ENCODE peak calls at places on chromosomes 7 and 10, in five cellular contexts. X is adrenal gland, V is HCT116, B is vagina, Z is thyroid gland. H is an unnamed sample.

GRCh38 chr10:112296908-112297331 is 13.7 kb downstream of the TECTB start:
- DNase-seq in Z (no peak), B (no peak), X (no peak), V (no peak), H (no peak)

GRCh38 chr10:14603539-14604102 is 171.1 kb downstream of the FAM107B start:
- DNase-seq in X (no peak), Z (peak; percentile 18), B (no peak), V (no peak), H (no peak)

GRCh38 chr7:157493017-157493416 is 156.2 kb downstream of the DNAJB6 start:
- DNase-seq in V (no peak), Z (no peak), X (no peak), B (no peak), H (no peak)

GRCh38 chr10:45151467-45152214 is 150.9 kb downstream of the ZNF22 start:
- DNase-seq in B (no peak), V (no peak), X (no peak), Z (no peak), H (no peak)

GRCh38 chr10:69681436-69681835 is 51.4 kb downstream of the FAM241B start:
- DNase-seq in Z (no peak), V (no peak), B (no peak), X (no peak), H (no peak)

GRCh38 chr7:27346531-27347260 is 104.1 kb downstream of the EVX1 start:
- DNase-seq in V (peak; percentile 12), B (peak; percentile 91), X (peak; percentile 75), Z (peak; percentile 17), H (peak; percentile 46)

GRCh38 chr10:10807106-10807505 is 210.6 kb upstream of the CELF2 start:
- DNase-seq in B (no peak), X (no peak), Z (no peak), V (no peak), H (no peak)

GRCh38 chr10:62244785-62245595 is 23.7 kb downstream of the RTKN2 start:
- DNase-seq in X (peak; percentile 41), V (peak; percentile 53), B (no peak), Z (no peak), H (no peak)

GRCh38 chr7:80216996-80217842 is 82.6 kb downstream of the GNAI1 start:
- DNase-seq in X (no peak), V (no peak), Z (no peak), B (no peak), H (no peak)

GRCh38 chr7:43456200-43456599 is 126.7 kb upstream of the STK17A start:
- DNase-seq in B (no peak), V (no peak), X (no peak), Z (no peak), H (no peak)

GRCh38 chr7:41425926-41426325 is 277.0 kb downstream of the INHBA start:
- DNase-seq in X (no peak), V (no peak), Z (no peak), B (no peak), H (no peak)

GRCh38 chr7:104306788-104307187 is 21.6 kb upstream of the LHFPL3 start:
- DNase-seq in Z (no peak), B (no peak), V (no peak), X (no peak), H (no peak)

GRCh38 chr10:74652664-74653063 is 173.7 kb upstream of the KAT6B start:
- DNase-seq in Z (no peak), X (no peak), B (no peak), V (no peak), H (no peak)

GRCh38 chr10:93461807-93462178 is 20.3 kb downstream of the MYOF start:
- DNase-seq in X (no peak), B (no peak), Z (peak; percentile 75), V (peak; percentile 65), H (no peak)

GRCh38 chr10:81116201-81116600 is 578.5 kb downstream of the SH2D4B start:
- DNase-seq in X (no peak), B (no peak), Z (no peak), V (no peak), H (no peak)

GRCh38 chr7:142231716-142232115 is 26.1 kb downstream of the PRSS58 start:
- DNase-seq in X (no peak), Z (no peak), V (peak; percentile 46), B (no peak), H (no peak)

GRCh38 chr7:128024154-128024553 is 7.1 kb downstream of the LRRC4 start:
- DNase-seq in V (no peak), Z (no peak), X (no peak), B (no peak), H (no peak)

GRCh38 chr10:71965623-71966022 is 1.4 kb downstream of the CHST3 start:
- DNase-seq in X (peak; percentile 30), B (no peak), V (no peak), Z (no peak), H (no peak)

GRCh38 chr10:61621538-61622150 is 41.1 kb upstream of the CABCOCO1 start:
- DNase-seq in X (no peak), Z (no peak), B (no peak), V (no peak), H (no peak)

GRCh38 chr7:105015631-105015965 is 1.6 kb downstream of the KMT2E start:
- DNase-seq in X (no peak), V (no peak), Z (peak; percentile 29), B (no peak), H (no peak)

GRCh38 chr10:114821915-114822770 is 563 bp downstream of the FHIP2A start:
- DNase-seq in Z (peak; percentile 38), B (no peak), V (no peak), X (peak; percentile 22), H (peak; percentile 31)
- TF ChIP-seq POLR2A in Z (no peak), B (no peak), V (no peak), X (no peak), H (no peak)

GRCh38 chr7:102125127-102125561 is 161.5 kb upstream of the SH2B2 start:
- DNase-seq in V (peak; percentile 79), B (peak; percentile 92), X (peak; percentile 87), Z (peak; percentile 94), H (peak; percentile 62)
- TF ChIP-seq CTCF in V (no peak), B (no peak), X (no peak), Z (no peak), H (no peak)

GRCh38 chr10:119410361-119411116 is 132.0 kb downstream of the RGS10 start:
- DNase-seq in B (no peak), V (no peak), Z (no peak), X (no peak), H (peak; percentile 58)
- H3K4me1 ChIP-seq in B (peaks cover 38% of the 10 kb centered on the region), V (no peaks in the 10 kb centered on the region), Z (peaks cover 56% of the 10 kb centered on the region), X (peaks cover 35% of the 10 kb centered on the region), H (peaks cover 43% of the 10 kb centered on the region)

GRCh38 chr10:3963191-3963673 is 178.2 kb upstream of the KLF6 start:
- DNase-seq in B (no peak), X (no peak), Z (no peak), V (no peak), H (no peak)
- TF ChIP-seq POLR2A in B (no peak), X (no peak), Z (no peak), V (no peak), H (no peak)

GRCh38 chr10:76034236-76035009 is 603.0 kb downstream of the LRMDA start:
- DNase-seq in B (no peak), V (no peak), X (no peak), Z (no peak), H (no peak)

GRCh38 chr10:76031769-76032441 is 600.5 kb downstream of the LRMDA start:
- DNase-seq in Z (no peak), B (no peak), V (no peak), X (no peak), H (no peak)

GRCh38 chr10:76035010-76035727 is 603.7 kb downstream of the LRMDA start:
- DNase-seq in Z (no peak), X (no peak), B (no peak), V (no peak), H (no peak)

GRCh38 chr10:76032442-76033039 is 601.1 kb downstream of the LRMDA start:
- DNase-seq in B (no peak), Z (no peak), V (no peak), X (no peak), H (no peak)

DNA sequence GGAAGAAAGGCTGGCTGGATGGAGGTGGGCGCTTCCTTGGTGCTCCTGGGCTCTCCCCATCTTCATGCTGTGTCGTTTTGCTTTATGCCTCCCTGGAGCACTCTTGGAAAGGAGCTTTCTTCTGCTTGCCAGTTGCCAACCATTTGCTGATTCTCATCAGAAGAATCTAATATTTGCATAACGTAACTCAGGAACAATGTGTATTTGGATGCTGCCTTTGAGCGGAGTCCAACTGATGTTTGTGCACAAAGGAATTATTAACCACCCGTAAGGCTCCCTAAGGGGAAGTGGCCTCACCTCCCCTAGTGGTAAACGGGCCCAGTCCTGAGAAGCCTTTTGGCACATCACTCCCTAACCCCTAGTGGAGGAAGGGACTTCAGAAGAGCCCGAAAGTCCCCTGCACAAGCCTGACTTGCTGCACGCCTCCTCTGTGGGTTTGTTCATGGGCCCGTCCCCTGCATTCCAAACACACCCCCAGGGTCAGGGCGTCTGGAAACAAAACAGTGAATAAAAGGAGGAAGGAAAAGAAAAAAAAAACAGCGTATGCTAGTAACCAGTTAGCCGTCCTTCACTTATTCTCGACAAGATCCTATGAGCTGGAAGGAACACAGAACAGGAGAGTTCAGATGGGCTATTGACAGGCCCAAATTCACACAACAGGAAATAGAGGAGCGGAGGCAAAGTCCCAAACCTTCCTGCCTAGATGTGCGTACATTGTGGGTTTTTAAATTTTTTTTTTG is 602.2 kb downstream of the LRMDA start:
- DNase-seq in V (no peak), X (no peak), B (no peak), Z (no peak), H (peak; percentile 30)
- TF ChIP-seq CTCF in V (no peak), X (no peak), B (no peak), Z (no peak), H (no peak)

GRCh38 chr10:114748270-114748669 is 73.3 kb upstream of the FHIP2A start:
- DNase-seq in Z (no peak), V (no peak), B (no peak), X (no peak), H (no peak)
- H3K4me1 ChIP-seq in Z (peaks cover 15% of the 10 kb centered on the region), V (no peaks in the 10 kb centered on the region), B (no peaks in the 10 kb centered on the region), X (no peaks in the 10 kb centered on the region), H (no peaks in the 10 kb centered on the region)

GRCh38 chr10:107900131-107900530 is 735.6 kb upstream of the SORCS1 start:
- DNase-seq in Z (no peak), X (no peak), B (no peak), V (no peak), H (no peak)
- TF ChIP-seq POLR2A in Z (no peak), X (no peak), B (no peak), V (no peak), H (no peak)

GRCh38 chr7:16657656-16658279 is 11.8 kb downstream of the BZW2 start:
- DNase-seq in X (peak; percentile 21), B (no peak), Z (no peak), V (no peak), H (no peak)
- TF ChIP-seq CTCF in X (no peak), B (no peak), Z (no peak), V (peak; percentile 13), H (no peak)

H was measured in ovary.